ENCODE peak calls at places on chromosomes 2 and 18, in ten cellular contexts. G is NCI-H1417; L is NCI-H226; M is ELR; P is H7; W is neuronal stem cell; S is A549; F is GDM1; Y is NCI-H1105; T is stimulated activated CD8-positive, alpha-beta memory T cell treated with anti-CD3 and anti-CD28 coated beads, Interleukin-2, amount 100 ng/mL, for 48 hours. U is an unnamed sample.

GRCh38 chr2:56749152-56749752 is 565.5 kb downstream of the CCDC85A start:
- DNase-seq in M (peak; percentile 68), F (no peak), G (peak; percentile 12), S (peak; percentile 48), L (peak; percentile 33), P (no peak), W (peak; percentile 21), Y (peak; percentile 13), T (no peak), U (peak; percentile 58)

GRCh38 chr2:71786291-71787107 is 333.1 kb downstream of the DYSF start:
- DNase-seq in T (no peak), P (peak; percentile 37), M (no peak), S (no peak), G (no peak), Y (no peak), F (no peak), L (no peak), W (no peak), U (no peak)

GRCh38 chr2:1588994-1589611 is 155.2 kb downstream of the PXDN start:
- DNase-seq in P (peak; percentile 76), M (peak; percentile 65), T (no peak), F (no peak), W (no peak), L (peak; percentile 18), S (no peak), G (no peak), Y (no peak), U (no peak)

GRCh38 chr2:199456383-199457146 is 1.2 kb downstream of the SATB2 start:
- DNase-seq in G (peak; percentile 42), Y (no peak), W (no peak), P (peak; percentile 54), T (no peak), S (no peak), L (no peak), M (peak; percentile 53), F (no peak), U (peak; percentile 34)

GRCh38 chr18:11885278-11885991 is 22.7 kb downstream of the MPPE1 start:
- DNase-seq in T (no peak), Y (no peak), L (no peak), S (no peak), F (no peak), P (no peak), W (no peak), M (no peak), G (no peak), U (no peak)

GRCh38 chr2:80153151-80153550 is 151.4 kb downstream of the LRRTM1 start:
- DNase-seq in M (no peak), T (no peak), L (no peak), P (no peak), F (no peak), W (peak; percentile 52), Y (no peak), G (no peak), S (no peak), U (peak; percentile 1)

GRCh38 chr2:216112926-216113325 is 3.8 kb downstream of the XRCC5 start:
- DNase-seq in P (no peak), L (no peak), T (no peak), S (no peak), Y (no peak), M (no peak), W (no peak), F (no peak), G (no peak), U (no peak)

GRCh38 chr2:102336502-102336945 is 19.1 kb upstream of the IL18R1 start:
- DNase-seq in Y (no peak), T (no peak), L (peak; percentile 49), P (no peak), S (peak; percentile 16), W (no peak), M (peak; percentile 51), F (no peak), G (no peak), U (peak; percentile 51)

GRCh38 chr2:212619954-212620353 is 81.4 kb upstream of the ERBB4 start:
- DNase-seq in T (no peak), P (no peak), Y (no peak), M (peak; percentile 68), S (no peak), G (no peak), L (peak; percentile 42), F (no peak), W (no peak), U (peak; percentile 53)

GRCh38 chr2:233464056-233464455 is 102.5 kb downstream of the USP40 start:
- DNase-seq in P (no peak), M (no peak), L (no peak), S (no peak), F (no peak), Y (no peak), G (no peak), W (no peak), T (no peak), U (no peak)

GRCh38 chr2:44979581-44979980 is 29.7 kb downstream of the SIX2 start:
- DNase-seq in S (no peak), F (no peak), Y (no peak), W (no peak), L (no peak), G (no peak), P (no peak), T (no peak), M (no peak), U (no peak)

GRCh38 chr2:199463000-199463692 is 5.4 kb upstream of the SATB2 start:
- DNase-seq in S (peak; percentile 75), M (peak; percentile 83), T (peak; percentile 61), P (peak; percentile 96), W (peak; percentile 75), Y (peak; percentile 43), F (no peak), L (peak; percentile 14), G (peak; percentile 51), U (peak; percentile 91)

GRCh38 chr2:238771193-238771592 is 76.7 kb upstream of the TWIST2 start:
- DNase-seq in M (peak; percentile 27), F (no peak), P (peak; percentile 78), T (no peak), G (no peak), W (no peak), L (no peak), Y (no peak), S (peak; percentile 25), U (peak; percentile 64)

GRCh38 chr2:74583504-74583903 is 29.0 kb downstream of the DOK1 start:
- DNase-seq in W (peak; percentile 27), Y (no peak), P (no peak), S (no peak), G (no peak), F (no peak), M (peak; percentile 74), L (no peak), T (no peak), U (peak; percentile 82)

GRCh38 chr2:22375094-22375493 is 1009.9 kb upstream of the KLHL29 start:
- DNase-seq in F (no peak), P (no peak), L (no peak), G (no peak), M (no peak), Y (no peak), S (peak; percentile 3), W (no peak), T (no peak), U (no peak)

GRCh38 chr18:8332286-8332685 is 277.0 kb upstream of the RAB12 start:
- DNase-seq in L (no peak), M (no peak), W (no peak), Y (no peak), P (no peak), T (no peak), S (no peak), G (no peak), F (no peak), U (no peak)

GRCh38 chr2:198900141-198900540 is 557.6 kb downstream of the SATB2 start:
- DNase-seq in G (no peak), W (no peak), L (no peak), T (no peak), P (no peak), Y (no peak), F (no peak), S (no peak), M (no peak), U (no peak)

GRCh38 chr18:78787751-78788150 is 191.9 kb upstream of the SALL3 start:
- DNase-seq in P (no peak), L (no peak), W (no peak), F (no peak), M (no peak), T (no peak), Y (no peak), G (no peak), S (no peak), U (no peak)

U was measured in GM23248.